ENCODE peak calls at places on chromosome 6, in ten cellular contexts. V is type B pancreatic cell, W is NCI-H2081, R is cardiac muscle cell, A is head of caudate nucleus, E is HCEC 1CT, C is AG04449, U is T1000, B is midbrain, D is nucleus accumbens. M is an unnamed sample.

GRCh38 chr6:19964115-19964514 is 126.9 kb downstream of the ID4 start:
- DNase-seq in V (no peak), W (no peak), R (no peak), A (no peak), E (no peak), C (no peak), U (no peak), B (no peak), D (no peak), M (no peak)

GRCh38 chr6:49909508-49910047 is 43.2 kb upstream of the CRISP1 start:
- DNase-seq in V (no peak), W (peak), R (no peak), A (no peak), E (no peak), C (no peak), U (no peak), B (no peak), D (no peak), M (no peak)

GRCh38 chr6:7526755-7527154 is 14.7 kb upstream of the DSP start:
- DNase-seq in V (no peak), W (no peak), R (no peak), A (no peak), E (no peak), C (no peak), U (no peak), B (no peak), D (no peak), M (no peak)

GRCh38 chr6:34746104-34746846 is 11.0 kb upstream of the SNRPC start:
- DNase-seq in V (no peak), W (no peak), R (no peak), A (no peak), E (no peak), C (no peak), U (no peak), B (no peak), D (no peak), M (no peak)

GRCh38 chr6:136244061-136244616 is 6.0 kb downstream of the MTFR2 start:
- DNase-seq in V (no peak), W (no peak), R (no peak), A (no peak), E (peak), C (peak), U (no peak), B (no peak), D (no peak), M (no peak)

GRCh38 chr6:15518878-15519277 is 143.9 kb downstream of the DTNBP1 start:
- DNase-seq in V (no peak), W (no peak), R (no peak), A (no peak), E (no peak), C (no peak), U (no peak), B (no peak), D (no peak), M (no peak)

GRCh38 chr6:159360306-159360705 is 191.1 kb downstream of the FNDC1 start:
- DNase-seq in V (no peak), W (no peak), R (no peak), A (no peak), E (no peak), C (no peak), U (no peak), B (no peak), D (no peak), M (no peak)

GRCh38 chr6:88708197-88708744 is 255.1 kb downstream of the RNGTT start:
- DNase-seq in V (no peak), W (no peak), R (no peak), A (no peak), E (no peak), C (no peak), U (no peak), B (no peak), D (no peak), M (no peak)

GRCh38 chr6:153790881-153791473 is 248.1 kb upstream of the OPRM1 start:
- DNase-seq in V (no peak), W (peak), R (peak), A (no peak), E (peak), C (no peak), U (no peak), B (no peak), D (no peak), M (no peak)

GRCh38 chr6:52594216-52594615 is 17.4 kb upstream of the TRAM2 start:
- DNase-seq in V (no peak), W (no peak), R (no peak), A (no peak), E (no peak), C (no peak), U (no peak), B (no peak), D (no peak), M (no peak)

GRCh38 chr6:138864343-138864890 is 68.5 kb downstream of the ECT2L start:
- DNase-seq in V (no peak), W (no peak), R (no peak), A (no peak), E (no peak), C (no peak), U (no peak), B (no peak), D (no peak), M (no peak)

GRCh38 chr6:136104556-136104955 is 145.6 kb downstream of the MTFR2 start:
- DNase-seq in V (no peak), W (no peak), R (no peak), A (no peak), E (no peak), C (no peak), U (no peak), B (no peak), D (no peak), M (no peak)

GRCh38 chr6:165970001-165970400 is 197.7 kb downstream of the TBXT start:
- DNase-seq in V (no peak), W (no peak), R (no peak), A (no peak), E (no peak), C (no peak), U (no peak), B (no peak), D (no peak), M (no peak)

GRCh38 chr6:139640453-139640852 is 266.0 kb upstream of the CITED2 start:
- DNase-seq in V (no peak), W (no peak), R (no peak), A (no peak), E (no peak), C (no peak), U (no peak), B (no peak), D (no peak), M (no peak)

GRCh38 chr6:106546322-106547052 is 82.8 kb downstream of the RTN4IP1 start:
- DNase-seq in V (no peak), W (no peak), R (no peak), A (no peak), E (peak), C (peak), U (peak), B (no peak), D (no peak), M (peak)

GRCh38 chr6:154164397-154164796 is 125.4 kb downstream of the OPRM1 start:
- DNase-seq in V (no peak), W (no peak), R (no peak), A (peak), E (peak), C (peak), U (no peak), B (peak), D (no peak), M (no peak)

GRCh38 chr6:34230653-34231351 is 5.9 kb upstream of the HMGA1 start:
- DNase-seq in V (no peak), W (no peak), R (no peak), A (no peak), E (no peak), C (no peak), U (no peak), B (no peak), D (no peak), M (no peak)

GRCh38 chr6:47235964-47236760 is 73.5 kb downstream of the TNFRSF21 start:
- DNase-seq in V (no peak), W (peak), R (peak), A (no peak), E (no peak), C (no peak), U (no peak), B (no peak), D (no peak), M (no peak)

GRCh38 chr6:128161839-128162238 is 261.0 kb upstream of the THEMIS start:
- DNase-seq in V (no peak), W (no peak), R (no peak), A (no peak), E (no peak), C (no peak), U (no peak), B (no peak), D (no peak), M (no peak)

GRCh38 chr6:12232339-12232738 is 57.8 kb upstream of the EDN1 start:
- DNase-seq in V (no peak), W (no peak), R (no peak), A (no peak), E (peak), C (peak), U (no peak), B (no peak), D (no peak), M (no peak)

GRCh38 chr6:52405243-52405642 is 14.9 kb upstream of the EFHC1 start:
- DNase-seq in V (no peak), W (no peak), R (no peak), A (no peak), E (no peak), C (no peak), U (no peak), B (no peak), D (no peak), M (no peak)

GRCh38 chr6:156775717-156776116 is 1.5 kb upstream of the ARID1B start:
- DNase-seq in V (no peak), W (no peak), R (no peak), A (no peak), E (no peak), C (no peak), U (no peak), B (no peak), D (no peak), M (peak)

GRCh38 chr6:156256161-156256560 is 521.0 kb upstream of the ARID1B start:
- DNase-seq in V (no peak), W (no peak), R (no peak), A (no peak), E (no peak), C (no peak), U (no peak), B (no peak), D (no peak), M (no peak)

GRCh38 chr6:97316982-97317381 is 34.0 kb upstream of the MMS22L start:
- DNase-seq in V (no peak), W (no peak), R (no peak), A (no peak), E (no peak), C (no peak), U (no peak), B (no peak), D (no peak), M (peak)

GRCh38 chr6:89566011-89566775 is 72.4 kb downstream of the LYRM2 start:
- DNase-seq in V (no peak), W (no peak), R (no peak), A (no peak), E (no peak), C (no peak), U (no peak), B (no peak), D (no peak), M (no peak)

M was measured in bronchial epithelial cell.